ENCODE peak calls at places on chromosomes 12 and 14, in nine cellular contexts. A is psoas muscle, Q is body of pancreas, V is heart right ventricle, R is cardiac muscle cell, S is AG09319, Y is heart left ventricle, I is GM20000, K is lower lobe of right lung. H is an unnamed sample.
A peak's percentile ranks its signal among the peaks of the same experiment; 100 is the strongest.

GRCh38 chr12:27453462-27453861 is 6.9 kb downstream of the SMCO2 start:
- DNase-seq in A (no peak), Q (no peak), V (no peak), R (peak; percentile 47), S (no peak), Y (no peak), I (no peak), K (no peak), H (no peak)

GRCh38 chr14:74239848-74240793 is 872 bp downstream of the VSX2 start:
- DNase-seq in A (no peak), Q (no peak), V (no peak), R (no peak), S (no peak), Y (no peak), I (peak; percentile 60), K (no peak), H (peak; percentile 27)

GRCh38 chr12:76449572-76449971 is 101.4 kb upstream of the BBS10 start:
- DNase-seq in A (no peak), Q (no peak), V (no peak), R (peak; percentile 71), S (no peak), Y (no peak), I (no peak), K (no peak), H (no peak)

GRCh38 chr14:45094275-45094674 is 10.4 kb downstream of the PRPF39 start:
- DNase-seq in A (no peak), Q (no peak), V (no peak), R (no peak), S (no peak), Y (no peak), I (no peak), K (no peak), H (no peak)

GRCh38 chr12:13209279-13210021 is 12.9 kb downstream of the EMP1 start:
- DNase-seq in A (no peak), Q (no peak), V (no peak), R (peak; percentile 52), S (no peak), Y (no peak), I (no peak), K (no peak), H (no peak)

GRCh38 chr14:56539862-56540261 is 39.7 kb upstream of the TMEM260 start:
- DNase-seq in A (no peak), Q (no peak), V (no peak), R (no peak), S (no peak), Y (no peak), I (no peak), K (no peak), H (no peak)

GRCh38 chr14:103518416-103519042 is 4.1 kb downstream of the CKB start:
- DNase-seq in A (peak; percentile 71), Q (peak; percentile 62), V (peak; percentile 78), R (peak; percentile 55), S (no peak), Y (peak; percentile 85), I (peak; percentile 88), K (peak; percentile 79), H (peak; percentile 67)

GRCh38 chr12:42749239-42749638 is 159.7 kb upstream of the PRICKLE1 start:
- DNase-seq in A (no peak), Q (no peak), V (no peak), R (no peak), S (no peak), Y (no peak), I (no peak), K (no peak), H (no peak)

GRCh38 chr12:128829870-128830504 is 6.2 kb upstream of the SLC15A4 start:
- DNase-seq in A (no peak), Q (peak; percentile 47), V (no peak), R (no peak), S (no peak), Y (no peak), I (peak; percentile 80), K (peak; percentile 47), H (no peak)

GRCh38 chr14:39266871-39267591 is 33.3 kb downstream of the MIA2 start:
- DNase-seq in A (peak; percentile 85), Q (peak; percentile 86), V (peak; percentile 85), R (peak; percentile 88), S (peak; percentile 46), Y (peak; percentile 91), I (peak; percentile 86), K (peak; percentile 91), H (peak; percentile 75)

GRCh38 chr12:10372534-10372931 is 17.3 kb downstream of the KLRK1 start:
- DNase-seq in A (no peak), Q (no peak), V (peak; percentile 33), R (no peak), S (no peak), Y (peak; percentile 69), I (no peak), K (no peak), H (no peak)

GRCh38 chr14:104676130-104676693 is 13.2 kb upstream of the INF2 start:
- DNase-seq in A (peak; percentile 13), Q (no peak), V (no peak), R (no peak), S (no peak), Y (no peak), I (no peak), K (no peak), H (no peak)

GRCh38 chr14:93156693-93157369 is 27.9 kb downstream of the MOAP1 start:
- DNase-seq in A (no peak), Q (no peak), V (no peak), R (no peak), S (no peak), Y (no peak), I (no peak), K (no peak), H (no peak)

GRCh38 chr12:89960607-89961394 is 252.2 kb upstream of the ATP2B1 start:
- DNase-seq in A (no peak), Q (no peak), V (no peak), R (peak; percentile 43), S (no peak), Y (no peak), I (no peak), K (no peak), H (no peak)

GRCh38 chr14:88792572-88793258 is at the start of gene EML5:
- DNase-seq in A (peak; percentile 85), Q (peak; percentile 92), V (peak; percentile 81), R (peak; percentile 67), S (peak; percentile 52), Y (peak; percentile 89), I (peak; percentile 85), K (peak; percentile 93), H (peak; percentile 60)
- TF ChIP-seq CTCF in A (peak; percentile 23), Q (no peak), V (peak; percentile 42), R (peak; percentile 17), S (peak; percentile 17), Y (peak; percentile 33), I (no peak), K (peak; percentile 35), H (peak; percentile 58)

DNA sequence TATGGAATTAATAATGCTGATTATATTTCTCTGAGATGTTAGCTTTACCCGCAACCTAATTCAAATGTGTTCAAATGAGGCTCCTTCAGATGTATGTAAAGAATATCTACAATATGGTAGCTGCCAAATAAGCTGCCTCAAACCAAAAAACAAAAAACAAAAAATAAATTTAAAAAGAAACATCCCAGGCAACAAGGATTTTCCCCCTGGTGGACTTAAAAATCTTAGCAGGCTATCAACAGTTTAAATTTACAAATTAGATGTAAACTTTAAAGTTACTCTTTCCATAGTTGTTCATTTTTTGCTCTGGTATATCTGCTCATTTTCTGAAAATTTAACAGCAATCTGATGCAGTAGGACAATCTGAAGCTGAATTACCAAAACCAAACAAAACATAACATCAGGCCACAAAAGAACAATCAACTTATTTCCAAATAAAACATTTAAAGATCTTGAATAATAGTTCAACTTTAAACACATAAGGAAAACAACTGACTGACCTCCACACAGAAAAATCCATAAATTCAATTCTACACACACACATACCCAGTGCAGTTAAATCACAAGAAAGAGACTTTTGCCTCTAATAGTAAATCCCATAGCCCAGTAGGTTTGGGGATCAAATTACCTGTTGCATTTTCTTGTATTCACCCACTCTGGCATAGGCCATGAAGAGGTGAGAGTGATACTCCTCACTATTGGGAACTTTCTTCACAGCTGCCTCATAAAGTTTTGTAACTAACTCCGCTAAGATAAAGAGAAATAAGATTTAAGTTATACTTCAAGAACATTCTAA is 21.3 kb downstream of the NAA25 start:
- DNase-seq in A (no peak), Q (no peak), V (no peak), R (no peak), S (no peak), Y (no peak), I (no peak), K (no peak), H (no peak)
- TF ChIP-seq CTCF in A (no peak), Q (no peak), V (peak; percentile 9), R (peak; percentile 9), S (no peak), Y (no peak), I (no peak), K (no peak), H (peak; percentile 50)

GRCh38 chr14:24437020-24437735 is 5.4 kb downstream of the SDR39U1 start:
- DNase-seq in A (no peak), Q (no peak), V (no peak), R (no peak), S (no peak), Y (peak; percentile 58), I (no peak), K (no peak), H (no peak)
- TF ChIP-seq CTCF in A (no peak), Q (no peak), V (peak; percentile 3), R (no peak), S (no peak), Y (peak; percentile 30), I (no peak), K (no peak), H (peak; percentile 13)

GRCh38 chr12:126704609-126705008 is 1562.4 kb upstream of the TMEM132C start:
- DNase-seq in A (no peak), Q (no peak), V (no peak), R (no peak), S (no peak), Y (no peak), I (no peak), K (no peak), H (no peak)
- TF ChIP-seq CTCF in A (no peak), Q (no peak), V (no peak), R (no peak), S (no peak), Y (peak; percentile 21), I (no peak), K (no peak), H (peak; percentile 51)

DNA sequence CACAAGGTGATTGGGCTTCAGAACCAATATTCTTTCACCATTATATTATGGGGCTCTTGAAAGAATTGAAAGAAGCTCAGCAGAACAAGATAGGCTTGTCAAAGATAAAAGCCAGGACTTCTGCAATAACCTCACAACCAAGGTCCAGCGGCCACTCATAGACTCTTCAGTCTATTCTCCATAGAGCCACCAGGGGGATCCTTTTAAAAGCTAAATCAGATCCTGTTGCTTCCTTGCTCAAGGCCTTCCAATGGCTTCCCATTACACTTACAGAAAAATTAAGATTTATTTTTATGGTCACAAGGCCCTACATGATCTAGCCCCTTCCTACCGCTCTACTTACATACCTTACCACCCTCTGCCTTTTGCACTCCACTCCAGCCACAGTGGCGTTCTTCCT is 169.6 kb downstream of the C12orf42 start:
- DNase-seq in A (no peak), Q (no peak), V (no peak), R (no peak), S (no peak), Y (no peak), I (peak; percentile 39), K (no peak), H (no peak)
- TF ChIP-seq CTCF in A (no peak), Q (no peak), V (no peak), R (no peak), S (no peak), Y (peak; percentile 9), I (no peak), K (peak; percentile 14), H (peak; percentile 67)